ENCODE peak calls at places on chromosomes 3 and 15, in nine cellular contexts. M is transverse colon, W is ovary, I is SK-N-SH, V is upper lobe of left lung, G is fibroblast of lung, J is AG04450, A is left lung, P is body of pancreas. R is an unnamed sample.
A peak's percentile ranks its signal among the peaks of the same experiment; 100 is the strongest.

GRCh38 chr3:135018171-135018923 is 223.3 kb downstream of the EPHB1 start:
- DNase-seq in M (no peak), W (no peak), I (no peak), V (no peak), G (no peak), J (no peak), A (no peak), P (no peak), R (no peak)

GRCh38 chr3:65146149-65146548 is 458.3 kb upstream of the ADAMTS9 start:
- DNase-seq in M (no peak), W (no peak), I (no peak), V (no peak), G (peak; percentile 17), J (no peak), A (no peak), P (peak; percentile 28), R (peak; percentile 54)

GRCh38 chr15:39153718-39154117 is 427.2 kb upstream of the THBS1 start:
- DNase-seq in M (peak; percentile 26), W (no peak), I (no peak), V (no peak), G (no peak), J (no peak), A (no peak), P (no peak), R (peak; percentile 6)

GRCh38 chr3:184952671-184953070 is 140.7 kb downstream of the VPS8 start:
- DNase-seq in M (no peak), W (no peak), I (no peak), V (no peak), G (no peak), J (no peak), A (no peak), P (no peak), R (no peak)

GRCh38 chr3:111151438-111151837 is 79.8 kb downstream of the NECTIN3 start:
- DNase-seq in M (no peak), W (no peak), I (no peak), V (no peak), G (peak; percentile 50), J (no peak), A (no peak), P (no peak), R (peak; percentile 18)

GRCh38 chr15:79970921-79971434 is at the start of gene BCL2A1:
- DNase-seq in M (peak; percentile 17), W (no peak), I (no peak), V (no peak), G (peak; percentile 67), J (peak; percentile 56), A (peak; percentile 40), P (no peak), R (no peak)

GRCh38 chr3:153159771-153160397 is 2.1 kb upstream of the RAP2B start:
- DNase-seq in M (no peak), W (peak; percentile 28), I (no peak), V (no peak), G (no peak), J (no peak), A (no peak), P (no peak), R (no peak)

GRCh38 chr15:29675791-29676301 is 146.4 kb downstream of the TJP1 start:
- DNase-seq in M (no peak), W (no peak), I (no peak), V (peak; percentile 75), G (no peak), J (no peak), A (no peak), P (no peak), R (peak; percentile 16)

GRCh38 chr3:30596161-30596560 is 10.2 kb upstream of the TGFBR2 start:
- DNase-seq in M (no peak), W (no peak), I (no peak), V (no peak), G (no peak), J (no peak), A (no peak), P (no peak), R (no peak)

GRCh38 chr3:28853830-28854229 is 427.0 kb upstream of the RBMS3 start:
- DNase-seq in M (no peak), W (no peak), I (no peak), V (no peak), G (peak; percentile 57), J (no peak), A (no peak), P (no peak), R (no peak)

GRCh38 chr15:100687532-100688215 is 85.3 kb downstream of the ASB7 start:
- DNase-seq in M (no peak), W (no peak), I (no peak), V (no peak), G (peak; percentile 76), J (no peak), A (no peak), P (no peak), R (no peak)

GRCh38 chr3:143239026-143239425 is 119.5 kb downstream of the CHST2 start:
- DNase-seq in M (no peak), W (no peak), I (no peak), V (no peak), G (no peak), J (no peak), A (no peak), P (no peak), R (no peak)

GRCh38 chr15:64897345-64897985 is 14.2 kb upstream of the ANKDD1A start:
- DNase-seq in M (peak; percentile 57), W (peak; percentile 49), I (no peak), V (peak; percentile 42), G (peak; percentile 77), J (no peak), A (peak; percentile 82), P (peak; percentile 28), R (peak; percentile 52)

GRCh38 chr3:33722626-33723370 is 4.7 kb upstream of the CLASP2 start:
- DNase-seq in M (no peak), W (no peak), I (no peak), V (no peak), G (peak; percentile 42), J (no peak), A (no peak), P (no peak), R (no peak)

GRCh38 chr3:120062474-120062873 is 31.8 kb downstream of the GSK3B start:
- DNase-seq in M (no peak), W (no peak), I (no peak), V (no peak), G (peak; percentile 19), J (no peak), A (no peak), P (no peak), R (no peak)

GRCh38 chr3:140424211-140424610 is 253.7 kb upstream of the TRIM42 start:
- DNase-seq in M (no peak), W (no peak), I (no peak), V (no peak), G (no peak), J (no peak), A (no peak), P (no peak), R (no peak)

GRCh38 chr3:197466586-197467399 is 89.0 kb downstream of the BDH1 start:
- DNase-seq in M (no peak), W (no peak), I (peak; percentile 78), V (no peak), G (peak; percentile 71), J (no peak), A (no peak), P (peak; percentile 15), R (no peak)

GRCh38 chr15:70875001-70875782 is 17.0 kb downstream of the THAP10 start:
- DNase-seq in M (no peak), W (no peak), I (peak; percentile 45), V (no peak), G (peak; percentile 76), J (no peak), A (no peak), P (no peak), R (peak; percentile 21)
- TF ChIP-seq CTCF in M (peak; percentile 18), W (peak; percentile 55), I (peak; percentile 79), V (no peak), G (peak; percentile 70), J (peak; percentile 77), A (peak; percentile 24), P (peak; percentile 56), R (peak; percentile 65)

GRCh38 chr15:81097116-81097892 is 36.8 kb upstream of the CFAP161 start:
- DNase-seq in M (no peak), W (no peak), I (no peak), V (no peak), G (no peak), J (no peak), A (no peak), P (no peak), R (no peak)
- H3K27ac ChIP-seq in M (no peak overlapping the region), W (no peak overlapping the region), I (no peak overlapping the region), V (peak overlapping the region; percentile 78), G (no peak overlapping the region), J (no peak overlapping the region), A (peak overlapping the region; percentile 69), P (no peak overlapping the region), R (no peak overlapping the region)

GRCh38 chr15:90191344-90191687 is 9.8 kb upstream of the SEMA4B start:
- DNase-seq in M (no peak), W (no peak), I (no peak), V (no peak), G (no peak), J (no peak), A (no peak), P (no peak), R (no peak)
- H3K4me3 ChIP-seq in M (no peak overlapping the region), W (no peak overlapping the region), I (no peak overlapping the region), V (no peak overlapping the region), G (no peak overlapping the region), J (no peak overlapping the region), A (no peak overlapping the region), P (no peak overlapping the region), R (no peak overlapping the region)

GRCh38 chr3:156983559-156983958 is 157.4 kb downstream of the LEKR1 start:
- DNase-seq in M (no peak), W (no peak), I (no peak), V (no peak), G (no peak), J (no peak), A (no peak), P (no peak), R (no peak)
- TF ChIP-seq CTCF in M (no peak), W (no peak), I (no peak), V (no peak), G (no peak), J (no peak), A (no peak), P (no peak), R (no peak)

GRCh38 chr3:57043518-57043917 is 16.9 kb upstream of the SPATA12 start:
- DNase-seq in M (no peak), W (no peak), I (no peak), V (no peak), G (no peak), J (no peak), A (no peak), P (no peak), R (no peak)
- H3K27ac ChIP-seq in M (no peak overlapping the region), W (no peak overlapping the region), I (no peak overlapping the region), V (no peak overlapping the region), G (no peak overlapping the region), J (no peak overlapping the region), A (no peak overlapping the region), P (no peak overlapping the region), R (no peak overlapping the region)

R was measured in thyroid gland.